ENCODE peak calls at places on chromosomes 2 and 18, in seven cellular contexts. O is HCT116, E is GM23338, F is breast epithelium, P is HepG2, Y is spleen, M is stomach. Z is an unnamed sample.

GRCh38 chr2:127649100-127649611 is 3.2 kb downstream of the GPR17 start:
- DNase-seq in F (no peak), E (no peak), Y (peak; percentile 80), M (no peak), O (no peak), P (no peak), Z (peak; percentile 21)

GRCh38 chr18:58580623-58581022 is 48.3 kb downstream of the ALPK2 start:
- DNase-seq in M (no peak), O (no peak), E (peak; percentile 81), F (no peak), Y (no peak), P (no peak), Z (no peak)

GRCh38 chr2:240517342-240517741 is 40.4 kb downstream of the ANKMY1 start:
- DNase-seq in P (no peak), O (no peak), F (peak; percentile 25), Y (peak; percentile 15), M (no peak), E (no peak), Z (no peak)

GRCh38 chr2:38214209-38214717 is 138.3 kb upstream of the CYP1B1 start:
- DNase-seq in O (no peak), E (no peak), P (no peak), Y (no peak), F (no peak), M (no peak), Z (no peak)

GRCh38 chr2:217459675-217460405 is 543.0 kb downstream of the TNS1 start:
- DNase-seq in M (no peak), Y (no peak), O (no peak), E (no peak), F (no peak), P (no peak), Z (no peak)

GRCh38 chr2:239184968-239185903 is 215.6 kb downstream of the HDAC4 start:
- DNase-seq in O (no peak), M (peak; percentile 24), P (no peak), E (no peak), Y (no peak), F (peak; percentile 40), Z (no peak)

GRCh38 chr2:138652378-138652777 is 127.8 kb downstream of the NXPH2 start:
- DNase-seq in P (no peak), O (no peak), M (peak; percentile 54), F (no peak), E (no peak), Y (no peak), Z (no peak)

GRCh38 chr2:45339253-45339652 is 271.8 kb downstream of the SRBD1 start:
- DNase-seq in O (no peak), P (no peak), F (no peak), E (no peak), Y (no peak), M (no peak), Z (no peak)

GRCh38 chr2:195898505-195898904 is 170.1 kb downstream of the DNAH7 start:
- DNase-seq in Y (no peak), M (peak; percentile 33), F (no peak), E (no peak), P (peak; percentile 4), O (peak; percentile 2), Z (no peak)

GRCh38 chr2:156486175-156486574 is 50.0 kb downstream of the GPD2 start:
- DNase-seq in E (no peak), P (no peak), Y (no peak), O (no peak), F (no peak), M (no peak), Z (no peak)

GRCh38 chr2:96945011-96945410 is 41.4 kb downstream of the FAM178B start:
- DNase-seq in E (no peak), F (no peak), M (no peak), Y (no peak), O (no peak), P (no peak), Z (no peak)

GRCh38 chr2:11133238-11133935 is 21.9 kb upstream of the SLC66A3 start:
- DNase-seq in M (no peak), O (no peak), P (no peak), Y (peak; percentile 86), E (peak; percentile 56), F (no peak), Z (no peak)

GRCh38 chr2:120708944-120709607 is 26.6 kb upstream of the GLI2 start:
- DNase-seq in Y (peak; percentile 24), F (no peak), O (no peak), M (no peak), E (peak; percentile 55), P (no peak), Z (no peak)

GRCh38 chr2:33644215-33644614 is 45.1 kb upstream of the FAM98A start:
- DNase-seq in M (no peak), E (no peak), F (no peak), Y (no peak), O (no peak), P (no peak), Z (no peak)

GRCh38 chr2:63047534-63048281 is 2.9 kb upstream of the OTX1 start:
- DNase-seq in O (no peak), Y (peak; percentile 83), E (peak; percentile 72), F (no peak), P (no peak), M (no peak), Z (no peak)

GRCh38 chr2:6103949-6104348 is 411.8 kb downstream of the SOX11 start:
- DNase-seq in F (no peak), M (peak; percentile 67), Y (no peak), E (peak; percentile 37), P (no peak), O (no peak), Z (no peak)

GRCh38 chr18:75857558-75857957 is 430.1 kb upstream of the SMIM21 start:
- DNase-seq in P (no peak), Y (no peak), M (no peak), E (no peak), O (no peak), F (no peak), Z (no peak)

GRCh38 chr18:75859533-75859932 is 432.0 kb upstream of the SMIM21 start:
- DNase-seq in M (no peak), P (no peak), F (no peak), O (no peak), Y (no peak), E (no peak), Z (no peak)

GRCh38 chr18:75860166-75860565 is 432.7 kb upstream of the SMIM21 start:
- DNase-seq in F (no peak), O (no peak), M (no peak), Y (no peak), P (no peak), E (no peak), Z (no peak)

GRCh38 chr18:75854808-75855207 is 427.3 kb upstream of the SMIM21 start:
- DNase-seq in O (no peak), F (no peak), P (no peak), E (no peak), M (no peak), Y (no peak), Z (no peak)

GRCh38 chr18:75858754-75859153 is 431.3 kb upstream of the SMIM21 start:
- DNase-seq in E (no peak), O (no peak), F (no peak), Y (no peak), M (no peak), P (no peak), Z (no peak)
- TF ChIP-seq POLR2AphosphoS5 in E (no peak), O (no peak), F (no peak), Y (no peak), M (no peak), P (no peak), Z (no peak)

DNA sequence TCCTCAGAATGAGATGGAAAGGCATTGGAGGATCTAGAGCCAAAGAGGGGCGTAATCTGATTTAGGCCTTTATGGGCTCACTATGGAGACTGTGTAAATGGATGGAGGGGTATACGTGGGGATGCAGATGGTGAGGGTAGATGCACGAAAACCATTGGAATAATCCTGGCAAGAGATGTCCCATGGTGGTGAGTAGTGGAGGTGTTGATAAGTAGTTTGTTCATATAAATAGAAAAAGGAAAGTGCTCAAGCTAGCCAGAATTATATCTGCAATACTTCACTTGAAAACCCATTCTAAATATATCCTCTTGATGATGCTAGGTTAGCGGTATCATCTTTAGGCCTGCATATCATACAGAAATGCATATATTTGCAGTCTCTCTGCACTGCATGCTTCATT is 459.7 kb downstream of the CDH2 start:
- DNase-seq in E (no peak), O (no peak), P (no peak), Y (no peak), M (no peak), F (no peak), Z (no peak)
- H3K27ac ChIP-seq in E (peak overlapping the region; percentile 67), O (no peak overlapping the region), P (no peak overlapping the region), Y (no peak overlapping the region), M (no peak overlapping the region), F (no peak overlapping the region), Z (no peak overlapping the region)

DNA sequence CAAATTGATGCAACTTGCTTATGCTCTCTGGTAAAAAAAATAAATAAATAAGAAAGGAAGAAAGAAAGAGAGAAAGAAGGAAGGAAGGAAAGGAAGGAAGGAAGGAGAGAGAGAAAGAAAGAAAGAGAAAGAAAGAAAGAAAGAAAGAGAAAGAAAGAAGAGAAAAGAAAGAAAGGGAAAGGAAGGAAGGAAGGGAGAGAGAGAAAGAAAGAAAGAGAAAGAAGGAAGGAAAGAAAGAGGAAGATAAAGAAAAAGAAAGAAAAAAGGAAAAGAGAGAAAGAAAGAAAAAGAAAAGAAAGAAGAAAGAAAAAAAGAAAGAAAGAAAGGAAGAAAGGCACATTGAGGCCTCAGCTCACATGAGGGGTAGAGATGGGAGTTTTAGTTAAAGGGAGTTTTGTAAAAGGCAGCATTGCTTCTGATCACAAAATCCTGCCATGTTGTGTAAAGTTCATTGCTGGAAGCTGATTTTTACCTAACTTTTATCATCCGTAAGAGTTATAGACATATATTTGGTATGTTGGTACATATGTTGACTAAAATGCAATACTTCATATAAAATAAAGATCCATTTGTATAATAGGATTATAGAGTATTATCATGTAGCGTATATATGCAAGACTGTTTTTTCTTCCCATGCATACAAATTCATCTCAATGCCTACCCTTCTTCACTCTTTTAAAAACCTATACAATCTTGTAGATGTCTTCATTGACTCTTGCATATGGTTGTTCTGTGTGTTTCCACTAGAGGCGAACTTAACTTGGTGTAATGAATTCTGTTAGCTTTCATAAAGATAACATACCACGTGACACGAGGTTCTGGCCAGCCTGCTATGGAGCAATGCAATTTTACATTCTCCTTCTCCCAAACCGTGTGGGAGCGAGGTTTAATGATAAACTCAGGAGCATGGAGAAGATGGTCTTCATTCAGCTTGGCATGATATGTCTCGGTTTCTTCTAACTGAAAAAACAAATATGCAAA is 32.8 kb downstream of the MYOM1 start:
- DNase-seq in M (no peak), F (no peak), Y (no peak), P (peak; percentile 59), E (no peak), O (no peak), Z (no peak)
- TF ChIP-seq CTCF in M (peak; percentile 14), F (no peak), Y (no peak), P (no peak), E (no peak), O (peak; percentile 24), Z (no peak)

DNA sequence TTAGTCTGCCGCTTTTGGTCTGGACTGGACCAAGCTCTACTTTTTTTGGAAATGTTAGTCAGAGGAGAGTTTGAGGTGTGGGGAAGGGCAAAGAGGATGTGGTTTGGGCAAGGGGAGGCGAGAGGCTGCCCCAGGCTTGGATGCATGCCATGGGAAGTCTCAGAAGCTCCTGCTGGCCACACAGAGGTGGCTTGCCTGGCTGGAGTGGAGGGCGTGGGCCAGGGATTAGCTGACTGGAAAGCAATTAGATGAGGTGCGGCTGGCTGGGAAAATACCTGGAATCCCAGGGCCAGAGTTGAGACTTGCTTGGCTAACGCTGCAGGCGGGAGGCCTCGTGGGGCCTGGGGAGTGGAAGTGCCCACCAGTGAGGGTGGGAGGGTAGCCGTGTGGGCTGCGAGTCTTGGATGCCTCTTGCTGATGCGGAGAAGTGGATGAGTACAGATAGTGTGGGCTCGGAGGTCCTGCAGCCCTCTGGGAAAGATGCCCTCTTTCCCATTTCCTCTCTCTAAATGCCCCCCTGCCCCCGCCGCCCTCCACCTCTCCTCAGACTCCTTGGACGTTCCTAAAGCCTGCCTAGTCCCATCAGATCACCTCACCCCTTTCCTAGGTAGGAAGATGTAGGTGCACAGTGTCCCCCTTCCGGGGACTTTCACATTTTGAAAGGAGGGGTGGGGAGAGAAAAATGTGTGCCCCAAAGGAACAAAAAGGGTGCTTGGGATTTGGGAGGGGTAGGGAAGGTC is 117.6 kb downstream of the SMAD7 start:
- DNase-seq in Y (peak; percentile 77), E (no peak), O (peak; percentile 84), P (no peak), F (no peak), M (peak; percentile 45), Z (peak; percentile 73)
- TF ChIP-seq POLR2AphosphoS5 in Y (no peak), E (no peak), O (peak; percentile 69), P (no peak), F (no peak), M (no peak), Z (no peak)